ENCODE peak calls at places on chromosome X, in seven cellular contexts. O is frontal cortex, V is heart left ventricle, E is Ammon's horn, X is T-helper 9 cell, D is progenitor cell of endocrine pancreas, U is EH. K is an unnamed sample.

GRCh38 chrX:39016551-39016950 is 215.3 kb downstream of the MID1IP1 start:
- DNase-seq in D (no peak), E (no peak), V (no peak), X (no peak), U (no peak), O (no peak), K (no peak)

GRCh38 chrX:53798281-53798680 is 111.8 kb upstream of the HUWE1 start:
- DNase-seq in U (no peak), X (no peak), O (no peak), E (no peak), D (no peak), V (no peak), K (no peak)

GRCh38 chrX:133745361-133745760 is 240.0 kb downstream of the GPC3 start:
- DNase-seq in V (no peak), U (no peak), E (no peak), O (no peak), D (no peak), X (no peak), K (no peak)

GRCh38 chrX:1592128-1592862 is 891 bp downstream of the AKAP17A start:
- DNase-seq in O (no peak), U (peak), E (no peak), V (no peak), D (no peak), X (no peak), K (no peak)

GRCh38 chrX:150647331-150647730 is 45.9 kb upstream of the MTMR1 start:
- DNase-seq in V (no peak), U (no peak), E (no peak), O (no peak), X (no peak), D (no peak), K (no peak)

GRCh38 chrX:111955916-111956315 is 79.9 kb downstream of the TRPC5OS start:
- DNase-seq in D (no peak), O (no peak), X (no peak), E (no peak), U (no peak), V (no peak), K (no peak)

GRCh38 chrX:134418317-134419113 is 41.5 kb upstream of the HPRT1 start:
- DNase-seq in X (no peak), V (no peak), E (no peak), O (no peak), U (peak), D (no peak), K (no peak)

GRCh38 chrX:155819966-155820491 is 61.1 kb upstream of the VAMP7 start:
- DNase-seq in X (peak), D (peak), E (peak), O (peak), U (peak), V (peak), K (no peak)

GRCh38 chrX:154990496-154990895 is 32.0 kb downstream of the F8 start:
- DNase-seq in E (no peak), O (no peak), V (no peak), D (no peak), X (no peak), U (no peak), K (no peak)